ENCODE peak calls at places on chromosomes 13 and 19, in ten cellular contexts. P is epithelial cell of esophagus; G is astrocyte of the hippocampus; K is effector CD4-positive, alpha-beta T cell; L is type B pancreatic cell; B is nephron progenitor cell; W is H4; E is stimulated activated CD4-positive, alpha-beta T cell treated with anti-CD3 and anti-CD28 coated beads, Interleukin-2, amount 100 ng/mL, for 24 hours; S is central memory CD4-positive, alpha-beta T cell; V is LHCN-M2. O is an unnamed sample.

GRCh38 chr13:76991432-76991795 is 467 bp upstream of the CLN5 start:
- DNase-seq in K (peak), S (peak), W (no peak), G (peak), V (no peak), B (no peak), E (peak), P (peak), L (no peak), O (peak)

GRCh38 chr19:46404039-46404883 is 9.1 kb downstream of the CCDC8 start:
- DNase-seq in E (no peak), K (no peak), V (peak), P (peak), G (no peak), W (no peak), L (no peak), S (no peak), B (peak), O (no peak)

GRCh38 chr19:4399871-4400768 is at the start of gene SH3GL1:
- DNase-seq in V (peak), L (peak), G (peak), E (peak), W (peak), K (peak), P (peak), S (peak), B (peak), O (peak)

GRCh38 chr19:12838182-12838890 is at the start of gene MAST1:
- DNase-seq in W (peak), L (peak), P (peak), V (no peak), K (peak), B (peak), E (peak), G (peak), S (peak), O (peak)

GRCh38 chr19:46659151-46660007 is 1.6 kb downstream of the DACT3 start:
- DNase-seq in V (no peak), L (peak), W (no peak), P (no peak), S (no peak), B (peak), G (peak), E (no peak), K (no peak), O (no peak)

GRCh38 chr19:34432797-34433196 is 4.6 kb downstream of the UBA2 start:
- DNase-seq in S (no peak), L (no peak), W (no peak), P (no peak), B (peak), G (no peak), V (peak), E (no peak), K (no peak), O (no peak)

GRCh38 chr13:86909318-86909717 is 761.9 kb upstream of the SLITRK5 start:
- DNase-seq in G (no peak), E (no peak), V (no peak), P (no peak), K (no peak), L (no peak), B (no peak), S (no peak), W (no peak), O (no peak)

GRCh38 chr19:35860818-35861639 is 4.3 kb downstream of the KIRREL2 start:
- DNase-seq in K (no peak), V (no peak), W (no peak), P (no peak), E (no peak), L (no peak), B (peak), S (no peak), G (no peak), O (no peak)

GRCh38 chr19:16527334-16527935 is 14.8 kb downstream of the CHERP start:
- DNase-seq in K (no peak), V (no peak), L (no peak), G (no peak), E (no peak), P (peak), W (no peak), S (no peak), B (no peak), O (no peak)

GRCh38 chr13:87827479-87827878 is 156.3 kb downstream of the SLITRK5 start:
- DNase-seq in K (no peak), P (peak), S (no peak), V (peak), B (no peak), W (peak), L (no peak), E (no peak), G (peak), O (no peak)

GRCh38 chr13:28492527-28493367 is 2.2 kb downstream of the FLT1 start:
- DNase-seq in K (peak), G (no peak), V (no peak), W (no peak), L (no peak), S (peak), B (no peak), P (no peak), E (peak), O (peak)

GRCh38 chr19:45474941-45475516 is 7.2 kb downstream of the FOSB start:
- DNase-seq in K (peak), V (no peak), S (no peak), B (no peak), W (no peak), G (peak), L (no peak), P (peak), E (no peak), O (no peak)